ENCODE peak calls at places on chromosomes 2 and 18, in nine cellular contexts. One of them, this sample, is unnamed.

GRCh38 chr2:237012577-237013237 is 73.0 kb upstream of the COPS8 start:
- DNase-seq in endothelial cell of umbilical vein: peak
- DNase-seq in dorsolateral prefrontal cortex: no peak
- DNase-seq in GM23248: no peak
- DNase-seq in ovary: no peak
- DNase-seq in astrocyte: peak
- DNase-seq in OCI-LY7: no peak
- DNase-seq in lower lobe of right lung: no peak
- DNase-seq in colonic mucosa: no peak
- DNase-seq in this sample: no peak

GRCh38 chr2:186422226-186422625 is 63.8 kb upstream of the ZC3H15 start:
- DNase-seq in endothelial cell of umbilical vein: no peak
- DNase-seq in dorsolateral prefrontal cortex: peak
- DNase-seq in GM23248: peak
- DNase-seq in ovary: peak
- DNase-seq in astrocyte: peak
- DNase-seq in OCI-LY7: no peak
- DNase-seq in lower lobe of right lung: no peak
- DNase-seq in colonic mucosa: no peak
- DNase-seq in this sample: no peak

GRCh38 chr2:181678744-181679543 is 1.4 kb downstream of the NEUROD1 start:
- DNase-seq in endothelial cell of umbilical vein: no peak
- DNase-seq in dorsolateral prefrontal cortex: no peak
- DNase-seq in GM23248: no peak
- DNase-seq in ovary: no peak
- DNase-seq in astrocyte: no peak
- DNase-seq in OCI-LY7: no peak
- DNase-seq in lower lobe of right lung: no peak
- DNase-seq in colonic mucosa: no peak
- DNase-seq in this sample: no peak

GRCh38 chr2:216562689-216563435 is 64.2 kb downstream of the RPL37A start:
- DNase-seq in endothelial cell of umbilical vein: no peak
- DNase-seq in dorsolateral prefrontal cortex: peak
- DNase-seq in GM23248: no peak
- DNase-seq in ovary: no peak
- DNase-seq in astrocyte: no peak
- DNase-seq in OCI-LY7: no peak
- DNase-seq in lower lobe of right lung: no peak
- DNase-seq in colonic mucosa: no peak
- DNase-seq in this sample: no peak

GRCh38 chr2:23578964-23579671 is 194.1 kb downstream of the KLHL29 start:
- DNase-seq in endothelial cell of umbilical vein: peak
- DNase-seq in dorsolateral prefrontal cortex: no peak
- DNase-seq in GM23248: no peak
- DNase-seq in ovary: no peak
- DNase-seq in astrocyte: no peak
- DNase-seq in OCI-LY7: no peak
- DNase-seq in lower lobe of right lung: no peak
- DNase-seq in colonic mucosa: no peak
- DNase-seq in this sample: no peak

GRCh38 chr2:61811821-61812220 is 42.0 kb downstream of the FAM161A start:
- DNase-seq in endothelial cell of umbilical vein: no peak
- DNase-seq in dorsolateral prefrontal cortex: no peak
- DNase-seq in GM23248: no peak
- DNase-seq in ovary: no peak
- DNase-seq in astrocyte: no peak
- DNase-seq in OCI-LY7: no peak
- DNase-seq in lower lobe of right lung: no peak
- DNase-seq in colonic mucosa: no peak
- DNase-seq in this sample: no peak

GRCh38 chr18:37987901-37988300 is 422.3 kb upstream of the CELF4 start:
- DNase-seq in endothelial cell of umbilical vein: no peak
- DNase-seq in dorsolateral prefrontal cortex: no peak
- DNase-seq in GM23248: no peak
- DNase-seq in ovary: no peak
- DNase-seq in astrocyte: no peak
- DNase-seq in OCI-LY7: no peak
- DNase-seq in lower lobe of right lung: no peak
- DNase-seq in colonic mucosa: no peak
- DNase-seq in this sample: no peak

GRCh38 chr2:96138146-96139145 is at the start of gene ASTL:
- DNase-seq in endothelial cell of umbilical vein: peak
- DNase-seq in dorsolateral prefrontal cortex: no peak
- DNase-seq in GM23248: peak
- DNase-seq in ovary: peak
- DNase-seq in astrocyte: no peak
- DNase-seq in OCI-LY7: peak
- DNase-seq in lower lobe of right lung: peak
- DNase-seq in colonic mucosa: peak
- DNase-seq in this sample: peak

GRCh38 chr2:70861774-70862644 is 26.4 kb upstream of the CD207 start:
- DNase-seq in endothelial cell of umbilical vein: peak
- DNase-seq in dorsolateral prefrontal cortex: peak
- DNase-seq in GM23248: peak
- DNase-seq in ovary: peak
- DNase-seq in astrocyte: peak
- DNase-seq in OCI-LY7: peak
- DNase-seq in lower lobe of right lung: peak
- DNase-seq in colonic mucosa: peak
- DNase-seq in this sample: peak

GRCh38 chr2:75627902-75628504 is 18.6 kb upstream of the MRPL19 start:
- DNase-seq in endothelial cell of umbilical vein: peak
- DNase-seq in dorsolateral prefrontal cortex: peak
- DNase-seq in GM23248: peak
- DNase-seq in ovary: peak
- DNase-seq in astrocyte: peak
- DNase-seq in OCI-LY7: peak
- DNase-seq in lower lobe of right lung: peak
- DNase-seq in colonic mucosa: peak
- DNase-seq in this sample: peak

GRCh38 chr2:33370886-33371285 is 105.6 kb upstream of the RASGRP3 start:
- DNase-seq in endothelial cell of umbilical vein: no peak
- DNase-seq in dorsolateral prefrontal cortex: no peak
- DNase-seq in GM23248: no peak
- DNase-seq in ovary: no peak
- DNase-seq in astrocyte: no peak
- DNase-seq in OCI-LY7: no peak
- DNase-seq in lower lobe of right lung: no peak
- DNase-seq in colonic mucosa: no peak
- DNase-seq in this sample: no peak
- H3K27ac ChIP-seq in endothelial cell of umbilical vein: no peak
- H3K27ac ChIP-seq in dorsolateral prefrontal cortex: peak
- H3K27ac ChIP-seq in GM23248: no peak
- H3K27ac ChIP-seq in ovary: no peak
- H3K27ac ChIP-seq in astrocyte: no peak
- H3K27ac ChIP-seq in OCI-LY7: no peak
- H3K27ac ChIP-seq in lower lobe of right lung: no peak
- H3K27ac ChIP-seq in colonic mucosa: no peak
- H3K27ac ChIP-seq in this sample: no peak

DNA sequence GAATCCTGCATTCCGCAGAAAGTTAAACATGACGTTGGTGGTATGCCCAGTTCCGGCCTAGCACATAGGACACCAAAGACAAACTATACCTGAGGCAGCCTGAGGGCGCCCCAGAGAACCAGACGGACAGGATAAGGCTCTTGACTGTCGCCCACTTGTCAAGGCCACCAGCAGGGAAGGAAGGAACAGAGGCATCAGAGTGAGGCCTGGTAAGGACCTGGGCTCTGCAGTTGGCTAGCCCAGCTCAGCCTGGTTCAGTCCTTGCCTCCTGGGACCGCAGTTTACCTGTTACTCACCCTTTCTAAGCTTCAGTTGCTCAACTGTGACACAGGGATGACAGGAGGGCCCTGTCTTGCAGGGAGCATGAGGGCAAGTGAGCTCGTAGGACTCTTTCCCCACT is 82.1 kb downstream of the ACTR2 start:
- DNase-seq in endothelial cell of umbilical vein: no peak
- DNase-seq in dorsolateral prefrontal cortex: no peak
- DNase-seq in GM23248: no peak
- DNase-seq in ovary: no peak
- DNase-seq in astrocyte: no peak
- DNase-seq in OCI-LY7: no peak
- DNase-seq in lower lobe of right lung: peak
- DNase-seq in colonic mucosa: no peak
- DNase-seq in this sample: no peak
- H3K27ac ChIP-seq in endothelial cell of umbilical vein: no peak
- H3K27ac ChIP-seq in dorsolateral prefrontal cortex: peak
- H3K27ac ChIP-seq in GM23248: no peak
- H3K27ac ChIP-seq in ovary: peak
- H3K27ac ChIP-seq in astrocyte: no peak
- H3K27ac ChIP-seq in OCI-LY7: no peak
- H3K27ac ChIP-seq in lower lobe of right lung: peak
- H3K27ac ChIP-seq in colonic mucosa: no peak
- H3K27ac ChIP-seq in this sample: peak

GRCh38 chr2:203021986-203022385 is 7.3 kb downstream of the NBEAL1 start:
- DNase-seq in endothelial cell of umbilical vein: no peak
- DNase-seq in dorsolateral prefrontal cortex: no peak
- DNase-seq in GM23248: peak
- DNase-seq in ovary: no peak
- DNase-seq in astrocyte: no peak
- DNase-seq in OCI-LY7: no peak
- DNase-seq in lower lobe of right lung: no peak
- DNase-seq in colonic mucosa: no peak
- DNase-seq in this sample: no peak

GRCh38 chr2:203016716-203017115 is 2.0 kb downstream of the NBEAL1 start:
- DNase-seq in endothelial cell of umbilical vein: no peak
- DNase-seq in dorsolateral prefrontal cortex: no peak
- DNase-seq in GM23248: peak
- DNase-seq in ovary: no peak
- DNase-seq in astrocyte: no peak
- DNase-seq in OCI-LY7: no peak
- DNase-seq in lower lobe of right lung: no peak
- DNase-seq in colonic mucosa: no peak
- DNase-seq in this sample: no peak

GRCh38 chr2:203018181-203018580 is 3.5 kb downstream of the NBEAL1 start:
- DNase-seq in endothelial cell of umbilical vein: peak
- DNase-seq in dorsolateral prefrontal cortex: no peak
- DNase-seq in GM23248: peak
- DNase-seq in ovary: no peak
- DNase-seq in astrocyte: no peak
- DNase-seq in OCI-LY7: no peak
- DNase-seq in lower lobe of right lung: no peak
- DNase-seq in colonic mucosa: no peak
- DNase-seq in this sample: no peak

GRCh38 chr2:203022751-203023150 is 8.1 kb downstream of the NBEAL1 start:
- DNase-seq in endothelial cell of umbilical vein: no peak
- DNase-seq in dorsolateral prefrontal cortex: no peak
- DNase-seq in GM23248: peak
- DNase-seq in ovary: no peak
- DNase-seq in astrocyte: no peak
- DNase-seq in OCI-LY7: no peak
- DNase-seq in lower lobe of right lung: no peak
- DNase-seq in colonic mucosa: no peak
- DNase-seq in this sample: no peak

GRCh38 chr2:203019142-203019541 is 4.5 kb downstream of the NBEAL1 start:
- DNase-seq in endothelial cell of umbilical vein: no peak
- DNase-seq in dorsolateral prefrontal cortex: no peak
- DNase-seq in GM23248: no peak
- DNase-seq in ovary: no peak
- DNase-seq in astrocyte: no peak
- DNase-seq in OCI-LY7: no peak
- DNase-seq in lower lobe of right lung: no peak
- DNase-seq in colonic mucosa: no peak
- DNase-seq in this sample: no peak
- H3K27ac ChIP-seq in endothelial cell of umbilical vein: no peak
- H3K27ac ChIP-seq in dorsolateral prefrontal cortex: no peak
- H3K27ac ChIP-seq in GM23248: no peak
- H3K27ac ChIP-seq in ovary: no peak
- H3K27ac ChIP-seq in astrocyte: no peak
- H3K27ac ChIP-seq in OCI-LY7: no peak
- H3K27ac ChIP-seq in lower lobe of right lung: peak
- H3K27ac ChIP-seq in colonic mucosa: no peak
- H3K27ac ChIP-seq in this sample: no peak

GRCh38 chr18:50011813-50012445 is 183.0 kb downstream of the MYO5B start:
- DNase-seq in endothelial cell of umbilical vein: no peak
- DNase-seq in dorsolateral prefrontal cortex: no peak
- DNase-seq in GM23248: peak
- DNase-seq in ovary: no peak
- DNase-seq in astrocyte: peak
- DNase-seq in OCI-LY7: no peak
- DNase-seq in lower lobe of right lung: no peak
- DNase-seq in colonic mucosa: no peak
- DNase-seq in this sample: no peak
- H3K27ac ChIP-seq in endothelial cell of umbilical vein: no peak
- H3K27ac ChIP-seq in dorsolateral prefrontal cortex: no peak
- H3K27ac ChIP-seq in GM23248: no peak
- H3K27ac ChIP-seq in ovary: no peak
- H3K27ac ChIP-seq in astrocyte: no peak
- H3K27ac ChIP-seq in OCI-LY7: no peak
- H3K27ac ChIP-seq in lower lobe of right lung: peak
- H3K27ac ChIP-seq in colonic mucosa: no peak
- H3K27ac ChIP-seq in this sample: no peak